ENCODE peak calls at places on chromosomes 16 and 17, in five cellular contexts. M, I, E, P and J are unnamed samples.

GRCh38 chr17:37391146-37391545 is 15.4 kb downstream of the C17orf78 start:
- DNase-seq in E (no peak), P (no peak), I (no peak), M (no peak), J (no peak)

GRCh38 chr16:19330801-19331484 is 45.4 kb downstream of the CLEC19A start:
- DNase-seq in P (no peak), E (peak), I (no peak), M (no peak), J (no peak)

GRCh38 chr16:88453621-88454314 is 688 bp downstream of the ZFPM1 start:
- DNase-seq in I (no peak), P (no peak), E (no peak), M (peak), J (no peak)

GRCh38 chr17:76972046-76972641 is 103.9 kb downstream of the MGAT5B start:
- DNase-seq in I (no peak), E (no peak), M (no peak), P (no peak), J (no peak)

GRCh38 chr16:5581428-5581827 is 483.8 kb upstream of the EEF2KMT start:
- DNase-seq in E (no peak), P (no peak), M (no peak), I (no peak), J (no peak)

GRCh38 chr16:20307791-20308190 is 19.5 kb downstream of the GP2 start:
- DNase-seq in P (no peak), M (no peak), I (no peak), E (no peak), J (no peak)

GRCh38 chr16:31184888-31185287 is 4.9 kb downstream of the FUS start:
- DNase-seq in P (no peak), I (no peak), M (no peak), E (no peak), J (peak)

GRCh38 chr16:27498916-27499658 is 50.6 kb downstream of the GTF3C1 start:
- DNase-seq in M (no peak), E (no peak), I (no peak), P (no peak), J (no peak)

GRCh38 chr16:54148974-54149373 is 137.6 kb downstream of the IRX3 start:
- DNase-seq in P (no peak), I (no peak), E (no peak), M (no peak), J (no peak)

GRCh38 chr17:72343911-72344310 is 223.1 kb downstream of the SOX9 start:
- DNase-seq in P (no peak), I (no peak), E (no peak), M (no peak), J (no peak)

GRCh38 chr17:71409712-71410111 is 711.1 kb upstream of the SOX9 start:
- DNase-seq in I (peak), E (peak), M (no peak), P (no peak), J (peak)

GRCh38 chr17:39772415-39772814 is 34.7 kb downstream of the GRB7 start:
- DNase-seq in P (no peak), M (no peak), E (no peak), I (no peak), J (no peak)

GRCh38 chr16:11726008-11726407 is 16.6 kb downstream of the TXNDC11 start:
- DNase-seq in I (no peak), P (no peak), M (no peak), E (no peak), J (no peak)

GRCh38 chr16:47144559-47144877 is 773 bp upstream of the NETO2 start:
- DNase-seq in P (no peak), I (no peak), M (no peak), E (no peak), J (no peak)

GRCh38 chr17:75480281-75480680 is 23.8 kb downstream of the TMEM94 start:
- DNase-seq in E (no peak), M (no peak), P (no peak), I (no peak), J (no peak)

GRCh38 chr17:64984776-64985521 is 65.7 kb upstream of the LRRC37A3 start:
- DNase-seq in P (no peak), I (no peak), M (peak), E (no peak), J (no peak)

GRCh38 chr17:57603978-57604377 is 141.1 kb downstream of the CCDC182 start:
- DNase-seq in E (no peak), M (peak), P (no peak), I (no peak), J (no peak)

GRCh38 chr16:51523400-51523799 is 372.3 kb upstream of the SALL1 start:
- DNase-seq in E (no peak), I (no peak), M (no peak), P (no peak), J (no peak)

GRCh38 chr16:74563828-74564263 is 43.1 kb downstream of the GLG1 start:
- DNase-seq in I (no peak), M (no peak), P (no peak), E (no peak), J (no peak)

GRCh38 chr17:77462101-77462500 is 321.3 kb downstream of the SEC14L1 start:
- DNase-seq in M (peak), I (no peak), E (no peak), P (no peak), J (no peak)

GRCh38 chr16:68760671-68761275 is 23.7 kb downstream of the CDH1 start:
- DNase-seq in I (no peak), P (no peak), M (no peak), E (no peak), J (peak)

GRCh38 chr16:67186550-67186950 is 2.8 kb upstream of the MATCAP1 start:
- DNase-seq in I (no peak), M (no peak), E (no peak), P (no peak), J (no peak)

GRCh38 chr17:62855136-62855535 is 47.0 kb upstream of the MARCHF10 start:
- DNase-seq in M (no peak), P (no peak), I (no peak), E (no peak), J (no peak)

GRCh38 chr16:24538756-24539294 is 541 bp upstream of the RBBP6 start:
- DNase-seq in P (no peak), E (no peak), I (peak), M (no peak), J (no peak)

GRCh38 chr16:65118866-65119265 is 3.0 kb downstream of the CDH11 start:
- DNase-seq in M (no peak), P (no peak), E (no peak), I (no peak), J (no peak)

GRCh38 chr17:76831316-76831715 is 36.9 kb upstream of the MGAT5B start:
- DNase-seq in I (no peak), M (no peak), E (no peak), P (no peak), J (no peak)

GRCh38 chr16:88886915-88887521 is 20.6 kb upstream of the PABPN1L start:
- DNase-seq in P (peak), M (no peak), I (no peak), E (peak), J (no peak)

GRCh38 chr17:77400445-77400870 is 259.7 kb downstream of the SEC14L1 start:
- DNase-seq in P (peak), E (no peak), I (no peak), M (peak), J (no peak)

GRCh38 chr17:48545022-48545376 is at the start of gene HOXB2:
- DNase-seq in P (no peak), M (no peak), I (peak), E (no peak), J (no peak)

GRCh38 chr16:31513126-31513525 is 4.9 kb upstream of the RUSF1 start:
- DNase-seq in E (peak), M (no peak), I (no peak), P (no peak), J (no peak)

GRCh38 chr16:87351320-87351698 is 32.3 kb downstream of the FBXO31 start:
- DNase-seq in P (no peak), E (no peak), M (no peak), I (no peak), J (no peak)

GRCh38 chr17:48322060-48322459 is 108.0 kb downstream of the SKAP1 start:
- DNase-seq in P (no peak), E (no peak), M (no peak), I (no peak), J (no peak)

GRCh38 chr17:75876938-75877751 is 1.2 kb downstream of the TRIM47 start:
- DNase-seq in P (peak), E (peak), M (peak), I (no peak), J (peak)

GRCh38 chr17:49191917-49192741 is 18.2 kb downstream of the GNGT2 start:
- DNase-seq in E (peak), M (peak), I (peak), P (peak), J (peak)

GRCh38 chr16:54632821-54633220 is 297.8 kb upstream of the IRX5 start:
- DNase-seq in M (no peak), E (no peak), P (no peak), I (no peak), J (no peak)

GRCh38 chr16:85286970-85287814 is 174.9 kb upstream of the CIBAR2 start:
- DNase-seq in P (peak), E (no peak), I (no peak), M (no peak), J (no peak)

GRCh38 chr16:85384831-85385462 is 228.2 kb upstream of the GSE1 start:
- DNase-seq in I (peak), E (no peak), P (no peak), M (no peak), J (peak)

GRCh38 chr16:25838724-25839186 is 147.0 kb downstream of the HS3ST4 start:
- DNase-seq in P (peak), M (peak), I (peak), E (peak), J (no peak)

GRCh38 chr17:3965123-3965800 is 1.0 kb upstream of the ATP2A3 start:
- DNase-seq in E (no peak), I (peak), P (peak), M (peak), J (no peak)